ENCODE peak calls at places on chromosome 17, in ten cellular contexts. V is NCI-H2081, G is iPS DF 6.9, R is endothelial cell, A is astrocyte of the spinal cord, Y is progenitor cell of endocrine pancreas, U is uterus, D is ACHN, N is GM12892, O is NCI-H1105 treated with DMSO at 0.1 percent for 48 hours. E is an unnamed sample.

GRCh38 chr17:58960068-58960467 is 146.6 kb downstream of the TRIM37 start:
- DNase-seq in A (peak; percentile 78), O (peak; percentile 42), U (no peak), V (peak; percentile 46), R (no peak), D (peak; percentile 80), Y (no peak), G (peak; percentile 13), N (no peak), E (peak; percentile 53)

GRCh38 chr17:5793899-5794298 is 209.6 kb upstream of the NLRP1 start:
- DNase-seq in U (no peak), Y (no peak), D (peak; percentile 30), G (no peak), V (no peak), N (no peak), A (peak; percentile 11), O (no peak), R (peak; percentile 41), E (no peak)

GRCh38 chr17:32626371-32626770 is 139.6 kb downstream of the CDK5R1 start:
- DNase-seq in O (peak; percentile 78), Y (no peak), A (no peak), R (no peak), V (no peak), N (no peak), D (no peak), G (no peak), U (no peak), E (no peak)

GRCh38 chr17:10032142-10032541 is 127.1 kb upstream of the RCVRN start:
- DNase-seq in V (no peak), U (no peak), R (no peak), G (no peak), N (no peak), O (no peak), D (peak; percentile 5), A (no peak), Y (no peak), E (no peak)

GRCh38 chr17:43517615-43518386 is 28.3 kb downstream of the ETV4 start:
- DNase-seq in D (peak; percentile 10), V (no peak), G (no peak), U (no peak), A (peak; percentile 58), N (no peak), O (peak; percentile 30), Y (no peak), R (no peak), E (no peak)

GRCh38 chr17:83050651-83051422 is 28.6 kb upstream of the METRNL start:
- DNase-seq in Y (no peak), G (no peak), A (no peak), V (peak; percentile 55), D (no peak), N (no peak), O (peak; percentile 33), R (peak; percentile 2), U (no peak), E (peak; percentile 36)

GRCh38 chr17:42342242-42343008 is 45.8 kb downstream of the STAT3 start:
- DNase-seq in D (no peak), N (no peak), A (peak; percentile 79), U (no peak), G (no peak), V (no peak), O (no peak), R (no peak), Y (no peak), E (no peak)

GRCh38 chr17:81221842-81222619 is 734 bp downstream of the CEP131 start:
- DNase-seq in G (no peak), Y (no peak), A (no peak), O (no peak), U (no peak), N (no peak), R (no peak), D (no peak), V (no peak), E (no peak)

GRCh38 chr17:75319818-75320691 is 30.8 kb upstream of the SLC25A19 start:
- DNase-seq in U (no peak), R (no peak), A (peak; percentile 70), Y (no peak), D (no peak), G (no peak), N (no peak), V (no peak), O (no peak), E (no peak)

GRCh38 chr17:75244133-75244866 is 17.1 kb downstream of the GGA3 start:
- DNase-seq in R (no peak), A (no peak), Y (no peak), U (no peak), D (no peak), G (no peak), N (peak; percentile 57), O (no peak), V (peak; percentile 75), E (no peak)

GRCh38 chr17:50364061-50364458 is 8.9 kb downstream of the MRPL27 start:
- DNase-seq in N (no peak), Y (no peak), U (no peak), R (no peak), G (no peak), D (no peak), O (no peak), A (no peak), V (no peak), E (no peak)

GRCh38 chr17:61897548-61898180 is 30.1 kb downstream of the INTS2 start:
- DNase-seq in G (no peak), D (no peak), N (no peak), R (no peak), A (no peak), Y (no peak), U (no peak), V (no peak), O (no peak), E (no peak)

GRCh38 chr17:68800731-68801130 is 154.5 kb downstream of the ABCA8 start:
- DNase-seq in N (no peak), Y (no peak), U (no peak), O (no peak), D (no peak), A (peak; percentile 64), R (no peak), V (no peak), G (no peak), E (no peak)

GRCh38 chr17:48915459-48916282 is 7.5 kb downstream of the UBE2Z start:
- DNase-seq in G (no peak), D (peak; percentile 87), U (no peak), Y (no peak), N (peak; percentile 34), A (peak; percentile 85), O (no peak), R (no peak), V (no peak), E (peak; percentile 88)

GRCh38 chr17:63275318-63275967 is 170.7 kb downstream of the CYB561 start:
- DNase-seq in Y (no peak), O (no peak), G (no peak), U (no peak), V (no peak), N (no peak), D (peak; percentile 95), A (peak; percentile 96), R (no peak), E (peak; percentile 90)

GRCh38 chr17:49443862-49444261 is 29.2 kb upstream of the PHB1 start:
- DNase-seq in D (no peak), O (no peak), R (no peak), A (peak; percentile 29), N (no peak), G (no peak), V (no peak), U (no peak), Y (no peak), E (no peak)

GRCh38 chr17:75983501-75984181 is 4.6 kb downstream of the TEN1 start:
- DNase-seq in G (no peak), N (no peak), V (no peak), A (no peak), Y (no peak), R (no peak), U (peak; percentile 51), O (no peak), D (peak; percentile 19), E (no peak)

GRCh38 chr17:9763643-9764042 is 27.7 kb downstream of the DHRS7C start:
- DNase-seq in R (no peak), O (no peak), D (no peak), N (no peak), G (no peak), V (no peak), Y (no peak), U (no peak), A (no peak), E (no peak)

GRCh38 chr17:2102931-2103398 is 48.1 kb downstream of the HIC1 start:
- DNase-seq in R (no peak), N (no peak), U (no peak), Y (no peak), A (peak; percentile 78), G (no peak), D (peak; percentile 44), O (no peak), V (no peak), E (peak; percentile 46)

GRCh38 chr17:29241015-29241963 is 5.4 kb upstream of the CRYBA1 start:
- DNase-seq in O (no peak), A (peak; percentile 97), N (no peak), Y (no peak), V (no peak), U (no peak), G (peak; percentile 27), R (no peak), D (peak; percentile 98), E (peak; percentile 92)

GRCh38 chr17:7380855-7381683 is at the start of gene TNK1:
- DNase-seq in N (no peak), U (peak; percentile 49), A (no peak), G (no peak), R (no peak), O (peak; percentile 20), D (peak; percentile 47), Y (peak; percentile 33), V (no peak), E (peak; percentile 48)

GRCh38 chr17:5705081-5705875 is 121.0 kb upstream of the NLRP1 start:
- DNase-seq in G (no peak), A (no peak), D (peak; percentile 22), Y (no peak), R (peak; percentile 59), N (no peak), O (no peak), V (no peak), U (no peak), E (no peak)

GRCh38 chr17:12180644-12181261 is 160.1 kb downstream of the MAP2K4 start:
- DNase-seq in N (no peak), A (peak; percentile 63), O (peak; percentile 48), G (peak; percentile 11), U (peak; percentile 21), D (peak; percentile 53), V (peak; percentile 14), Y (no peak), R (peak; percentile 37), E (peak; percentile 29)

GRCh38 chr17:4162775-4163498 is 19.9 kb downstream of the CYB5D2 start:
- DNase-seq in G (no peak), O (no peak), A (no peak), V (no peak), U (no peak), D (no peak), Y (no peak), N (no peak), R (no peak), E (no peak)

GRCh38 chr17:35423761-35424160 is 8.5 kb downstream of the SLFN12 start:
- DNase-seq in V (no peak), R (no peak), D (no peak), U (no peak), Y (no peak), G (no peak), A (peak; percentile 33), N (no peak), O (no peak), E (no peak)

GRCh38 chr17:79325707-79326106 is 251.1 kb downstream of the ENGASE start:
- DNase-seq in D (peak; percentile 50), U (no peak), Y (peak; percentile 56), V (no peak), G (no peak), O (no peak), R (peak; percentile 63), N (no peak), A (no peak), E (peak; percentile 27)

GRCh38 chr17:14387036-14387435 is 86.2 kb downstream of the HS3ST3B1 start:
- DNase-seq in N (no peak), O (no peak), D (no peak), A (no peak), V (no peak), U (no peak), G (no peak), Y (no peak), R (no peak), E (no peak)

GRCh38 chr17:74389094-74389753 is 21.9 kb downstream of the GPR142 start:
- DNase-seq in D (no peak), V (no peak), N (no peak), R (no peak), A (no peak), O (no peak), G (no peak), U (no peak), Y (no peak), E (no peak)